ENCODE peak calls at places on chromosomes 12 and 14, in six cellular contexts. Q, L, P, S, B and C are unnamed samples.

GRCh38 chr12:25323774-25324086 is 73.0 kb upstream of the KRAS start:
- DNase-seq in B (no peak), S (no peak), L (no peak), P (no peak), Q (no peak), C (no peak)

GRCh38 chr12:62832528-62832927 is 102.4 kb downstream of the PPM1H start:
- DNase-seq in L (no peak), Q (no peak), S (no peak), B (no peak), P (no peak), C (no peak)

GRCh38 chr12:52063986-52064649 is 5.7 kb upstream of the ATG101 start:
- DNase-seq in P (no peak), S (peak; percentile 86), B (no peak), Q (no peak), L (no peak), C (no peak)

GRCh38 chr12:123995023-123995422 is 22.0 kb downstream of the ZNF664 start:
- DNase-seq in Q (peak; percentile 29), B (no peak), L (peak; percentile 20), S (peak; percentile 32), P (no peak), C (no peak)

GRCh38 chr12:11906284-11906935 is 164.3 kb upstream of the BCL2L14 start:
- DNase-seq in L (no peak), Q (no peak), S (peak; percentile 13), B (no peak), P (no peak), C (no peak)

GRCh38 chr12:12185424-12185823 is 81.4 kb downstream of the LRP6 start:
- DNase-seq in S (no peak), P (no peak), Q (no peak), B (no peak), L (no peak), C (no peak)

GRCh38 chr12:27095346-27095745 is 13.0 kb upstream of the C12orf71 start:
- DNase-seq in P (no peak), B (no peak), S (no peak), L (no peak), Q (no peak), C (no peak)

GRCh38 chr14:51630987-51631386 is 20.7 kb upstream of the FRMD6 start:
- DNase-seq in L (no peak), B (no peak), P (no peak), S (no peak), Q (no peak), C (no peak)

GRCh38 chr14:39562175-39562574 is 129.9 kb upstream of the FBXO33 start:
- DNase-seq in Q (no peak), S (no peak), L (no peak), P (no peak), B (no peak), C (no peak)

GRCh38 chr14:77022219-77022852 is 6.2 kb downstream of the IRF2BPL start:
- DNase-seq in S (no peak), P (peak; percentile 71), Q (no peak), B (no peak), L (no peak), C (peak; percentile 78)

GRCh38 chr12:30169839-30170591 is 386.3 kb upstream of the TMTC1 start:
- DNase-seq in B (no peak), S (no peak), Q (no peak), P (no peak), L (no peak), C (no peak)

GRCh38 chr14:101504096-101504948 is 57.0 kb upstream of the DIO3 start:
- DNase-seq in S (no peak), L (no peak), B (no peak), Q (no peak), P (no peak), C (no peak)

GRCh38 chr12:96240656-96241055 is 46.5 kb downstream of the ELK3 start:
- DNase-seq in P (no peak), L (no peak), S (no peak), Q (no peak), B (no peak), C (no peak)

GRCh38 chr14:61211476-61212262 is 69.5 kb downstream of the TMEM30B start:
- DNase-seq in B (no peak), P (peak; percentile 83), L (peak; percentile 64), Q (no peak), S (no peak), C (peak; percentile 52)

GRCh38 chr12:25552681-25553080 is 402 bp downstream of the LMNTD1 start:
- DNase-seq in B (no peak), L (no peak), S (peak; percentile 20), P (no peak), Q (peak; percentile 72), C (no peak)

GRCh38 chr12:46546634-46547273 is 174.2 kb upstream of the SLC38A2 start:
- DNase-seq in L (no peak), P (no peak), B (no peak), Q (no peak), S (peak; percentile 51), C (no peak)

GRCh38 chr14:61444215-61444768 is 122.9 kb downstream of the PRKCH start:
- DNase-seq in S (no peak), Q (no peak), L (no peak), P (no peak), B (peak; percentile 26), C (no peak)

GRCh38 chr12:2580821-2581220 is 213.9 kb upstream of the FKBP4 start:
- DNase-seq in L (no peak), S (peak; percentile 8), Q (no peak), P (no peak), B (no peak), C (no peak)

GRCh38 chr12:2023365-2023764 is 19.1 kb upstream of the DCP1B start:
- DNase-seq in L (no peak), P (no peak), S (no peak), Q (no peak), B (no peak), C (no peak)

GRCh38 chr14:39315859-39316444 is 82.2 kb downstream of the MIA2 start:
- DNase-seq in P (no peak), B (no peak), L (no peak), S (no peak), Q (no peak), C (no peak)

GRCh38 chr14:65791551-65791981 is 379.0 kb downstream of the FUT8 start:
- DNase-seq in S (peak; percentile 89), Q (peak; percentile 73), L (peak; percentile 1), P (no peak), B (peak; percentile 38), C (no peak)